ENCODE peak calls at places on chromosomes 16 and 17, in nine cellular contexts. One of them, this sample, is unnamed.

GRCh38 chr16:51818342-51818944 is 667.4 kb upstream of the SALL1 start:
- DNase-seq in spleen: no peak
- DNase-seq in stimulated activated effector memory CD8-positive, alpha-beta T cell treated with anti-CD3 and anti-CD28 coated beads, Interleukin-12 subunit alpha, Interleukin-12 subunit beta, amount 100 ng/mL, for 72 hours: no peak
- DNase-seq in fibroblast of mammary gland: peak
- DNase-seq in stimulated activated CD4-positive, alpha-beta T cell treated with anti-CD3 and anti-CD28 coated beads, TNF-alpha, amount 100 ng/mL, for 4 hours: no peak
- DNase-seq in amygdala: peak
- DNase-seq in stimulated activated CD8-positive, alpha-beta memory T cell treated with anti-CD3 and anti-CD28 coated beads, Interleukin-2, amount 100 ng/mL, for 1 hour: no peak
- DNase-seq in Right ventricle myocardium superior: peak
- DNase-seq in mucosa of gallbladder: peak
- DNase-seq in this sample: peak

GRCh38 chr17:27466748-27467375 is 10.6 kb downstream of the KSR1 start:
- DNase-seq in stimulated activated CD8-positive, alpha-beta memory T cell treated with anti-CD3 and anti-CD28 coated beads, Interleukin-2, amount 100 ng/mL, for 1 hour: no peak
- DNase-seq in amygdala: no peak
- DNase-seq in mucosa of gallbladder: no peak
- DNase-seq in Right ventricle myocardium superior: no peak
- DNase-seq in stimulated activated effector memory CD8-positive, alpha-beta T cell treated with anti-CD3 and anti-CD28 coated beads, Interleukin-12 subunit alpha, Interleukin-12 subunit beta, amount 100 ng/mL, for 72 hours: peak
- DNase-seq in spleen: no peak
- DNase-seq in stimulated activated CD4-positive, alpha-beta T cell treated with anti-CD3 and anti-CD28 coated beads, TNF-alpha, amount 100 ng/mL, for 4 hours: no peak
- DNase-seq in fibroblast of mammary gland: no peak
- DNase-seq in this sample: no peak

GRCh38 chr16:80938035-80938927 is 68.4 kb downstream of the CMC2 start:
- DNase-seq in stimulated activated CD4-positive, alpha-beta T cell treated with anti-CD3 and anti-CD28 coated beads, TNF-alpha, amount 100 ng/mL, for 4 hours: no peak
- DNase-seq in stimulated activated CD8-positive, alpha-beta memory T cell treated with anti-CD3 and anti-CD28 coated beads, Interleukin-2, amount 100 ng/mL, for 1 hour: no peak
- DNase-seq in fibroblast of mammary gland: peak
- DNase-seq in spleen: no peak
- DNase-seq in Right ventricle myocardium superior: no peak
- DNase-seq in mucosa of gallbladder: peak
- DNase-seq in amygdala: no peak
- DNase-seq in stimulated activated effector memory CD8-positive, alpha-beta T cell treated with anti-CD3 and anti-CD28 coated beads, Interleukin-12 subunit alpha, Interleukin-12 subunit beta, amount 100 ng/mL, for 72 hours: no peak
- DNase-seq in this sample: no peak

GRCh38 chr16:67164599-67165061 is at the start of gene HSF4:
- DNase-seq in spleen: peak
- DNase-seq in fibroblast of mammary gland: no peak
- DNase-seq in Right ventricle myocardium superior: peak
- DNase-seq in mucosa of gallbladder: no peak
- DNase-seq in stimulated activated CD8-positive, alpha-beta memory T cell treated with anti-CD3 and anti-CD28 coated beads, Interleukin-2, amount 100 ng/mL, for 1 hour: no peak
- DNase-seq in stimulated activated CD4-positive, alpha-beta T cell treated with anti-CD3 and anti-CD28 coated beads, TNF-alpha, amount 100 ng/mL, for 4 hours: no peak
- DNase-seq in stimulated activated effector memory CD8-positive, alpha-beta T cell treated with anti-CD3 and anti-CD28 coated beads, Interleukin-12 subunit alpha, Interleukin-12 subunit beta, amount 100 ng/mL, for 72 hours: no peak
- DNase-seq in amygdala: peak
- DNase-seq in this sample: peak

GRCh38 chr17:75649687-75650086 is 16.5 kb downstream of the SMIM5 start:
- DNase-seq in stimulated activated CD8-positive, alpha-beta memory T cell treated with anti-CD3 and anti-CD28 coated beads, Interleukin-2, amount 100 ng/mL, for 1 hour: no peak
- DNase-seq in stimulated activated CD4-positive, alpha-beta T cell treated with anti-CD3 and anti-CD28 coated beads, TNF-alpha, amount 100 ng/mL, for 4 hours: no peak
- DNase-seq in spleen: no peak
- DNase-seq in amygdala: no peak
- DNase-seq in Right ventricle myocardium superior: no peak
- DNase-seq in mucosa of gallbladder: no peak
- DNase-seq in fibroblast of mammary gland: no peak
- DNase-seq in stimulated activated effector memory CD8-positive, alpha-beta T cell treated with anti-CD3 and anti-CD28 coated beads, Interleukin-12 subunit alpha, Interleukin-12 subunit beta, amount 100 ng/mL, for 72 hours: no peak
- DNase-seq in this sample: no peak

GRCh38 chr17:44251062-44251461 is 16.9 kb downstream of the SLC4A1 start:
- DNase-seq in stimulated activated effector memory CD8-positive, alpha-beta T cell treated with anti-CD3 and anti-CD28 coated beads, Interleukin-12 subunit alpha, Interleukin-12 subunit beta, amount 100 ng/mL, for 72 hours: no peak
- DNase-seq in stimulated activated CD4-positive, alpha-beta T cell treated with anti-CD3 and anti-CD28 coated beads, TNF-alpha, amount 100 ng/mL, for 4 hours: no peak
- DNase-seq in Right ventricle myocardium superior: no peak
- DNase-seq in amygdala: no peak
- DNase-seq in spleen: no peak
- DNase-seq in fibroblast of mammary gland: no peak
- DNase-seq in mucosa of gallbladder: no peak
- DNase-seq in stimulated activated CD8-positive, alpha-beta memory T cell treated with anti-CD3 and anti-CD28 coated beads, Interleukin-2, amount 100 ng/mL, for 1 hour: no peak
- DNase-seq in this sample: no peak

GRCh38 chr17:40019140-40019991 is 4.1 kb downstream of the CSF3 start:
- DNase-seq in fibroblast of mammary gland: peak
- DNase-seq in mucosa of gallbladder: no peak
- DNase-seq in Right ventricle myocardium superior: peak
- DNase-seq in stimulated activated effector memory CD8-positive, alpha-beta T cell treated with anti-CD3 and anti-CD28 coated beads, Interleukin-12 subunit alpha, Interleukin-12 subunit beta, amount 100 ng/mL, for 72 hours: no peak
- DNase-seq in amygdala: no peak
- DNase-seq in stimulated activated CD8-positive, alpha-beta memory T cell treated with anti-CD3 and anti-CD28 coated beads, Interleukin-2, amount 100 ng/mL, for 1 hour: no peak
- DNase-seq in stimulated activated CD4-positive, alpha-beta T cell treated with anti-CD3 and anti-CD28 coated beads, TNF-alpha, amount 100 ng/mL, for 4 hours: no peak
- DNase-seq in spleen: no peak
- DNase-seq in this sample: no peak

GRCh38 chr17:50308666-50309065 is 34.4 kb downstream of the TMEM92 start:
- DNase-seq in stimulated activated effector memory CD8-positive, alpha-beta T cell treated with anti-CD3 and anti-CD28 coated beads, Interleukin-12 subunit alpha, Interleukin-12 subunit beta, amount 100 ng/mL, for 72 hours: no peak
- DNase-seq in amygdala: no peak
- DNase-seq in stimulated activated CD4-positive, alpha-beta T cell treated with anti-CD3 and anti-CD28 coated beads, TNF-alpha, amount 100 ng/mL, for 4 hours: no peak
- DNase-seq in fibroblast of mammary gland: no peak
- DNase-seq in spleen: no peak
- DNase-seq in stimulated activated CD8-positive, alpha-beta memory T cell treated with anti-CD3 and anti-CD28 coated beads, Interleukin-2, amount 100 ng/mL, for 1 hour: no peak
- DNase-seq in mucosa of gallbladder: no peak
- DNase-seq in Right ventricle myocardium superior: no peak
- DNase-seq in this sample: no peak

GRCh38 chr17:59277031-59277430 is 54.4 kb upstream of the YPEL2 start:
- DNase-seq in Right ventricle myocardium superior: no peak
- DNase-seq in spleen: no peak
- DNase-seq in fibroblast of mammary gland: no peak
- DNase-seq in stimulated activated CD8-positive, alpha-beta memory T cell treated with anti-CD3 and anti-CD28 coated beads, Interleukin-2, amount 100 ng/mL, for 1 hour: no peak
- DNase-seq in amygdala: no peak
- DNase-seq in stimulated activated CD4-positive, alpha-beta T cell treated with anti-CD3 and anti-CD28 coated beads, TNF-alpha, amount 100 ng/mL, for 4 hours: no peak
- DNase-seq in stimulated activated effector memory CD8-positive, alpha-beta T cell treated with anti-CD3 and anti-CD28 coated beads, Interleukin-12 subunit alpha, Interleukin-12 subunit beta, amount 100 ng/mL, for 72 hours: no peak
- DNase-seq in mucosa of gallbladder: no peak
- DNase-seq in this sample: no peak

GRCh38 chr17:67642488-67642887 is 75.2 kb upstream of the NOL11 start:
- DNase-seq in mucosa of gallbladder: no peak
- DNase-seq in stimulated activated CD4-positive, alpha-beta T cell treated with anti-CD3 and anti-CD28 coated beads, TNF-alpha, amount 100 ng/mL, for 4 hours: no peak
- DNase-seq in stimulated activated CD8-positive, alpha-beta memory T cell treated with anti-CD3 and anti-CD28 coated beads, Interleukin-2, amount 100 ng/mL, for 1 hour: no peak
- DNase-seq in amygdala: no peak
- DNase-seq in Right ventricle myocardium superior: no peak
- DNase-seq in stimulated activated effector memory CD8-positive, alpha-beta T cell treated with anti-CD3 and anti-CD28 coated beads, Interleukin-12 subunit alpha, Interleukin-12 subunit beta, amount 100 ng/mL, for 72 hours: no peak
- DNase-seq in spleen: no peak
- DNase-seq in fibroblast of mammary gland: no peak
- DNase-seq in this sample: no peak

GRCh38 chr16:54171855-54172537 is 114.6 kb downstream of the IRX3 start:
- DNase-seq in Right ventricle myocardium superior: no peak
- DNase-seq in fibroblast of mammary gland: peak
- DNase-seq in stimulated activated CD8-positive, alpha-beta memory T cell treated with anti-CD3 and anti-CD28 coated beads, Interleukin-2, amount 100 ng/mL, for 1 hour: no peak
- DNase-seq in mucosa of gallbladder: no peak
- DNase-seq in amygdala: no peak
- DNase-seq in stimulated activated CD4-positive, alpha-beta T cell treated with anti-CD3 and anti-CD28 coated beads, TNF-alpha, amount 100 ng/mL, for 4 hours: no peak
- DNase-seq in spleen: no peak
- DNase-seq in stimulated activated effector memory CD8-positive, alpha-beta T cell treated with anti-CD3 and anti-CD28 coated beads, Interleukin-12 subunit alpha, Interleukin-12 subunit beta, amount 100 ng/mL, for 72 hours: no peak
- DNase-seq in this sample: no peak

GRCh38 chr17:44217738-44218343 is 1.6 kb downstream of the UBTF start:
- DNase-seq in stimulated activated CD8-positive, alpha-beta memory T cell treated with anti-CD3 and anti-CD28 coated beads, Interleukin-2, amount 100 ng/mL, for 1 hour: no peak
- DNase-seq in Right ventricle myocardium superior: no peak
- DNase-seq in mucosa of gallbladder: no peak
- DNase-seq in spleen: peak
- DNase-seq in stimulated activated CD4-positive, alpha-beta T cell treated with anti-CD3 and anti-CD28 coated beads, TNF-alpha, amount 100 ng/mL, for 4 hours: no peak
- DNase-seq in amygdala: no peak
- DNase-seq in fibroblast of mammary gland: no peak
- DNase-seq in stimulated activated effector memory CD8-positive, alpha-beta T cell treated with anti-CD3 and anti-CD28 coated beads, Interleukin-12 subunit alpha, Interleukin-12 subunit beta, amount 100 ng/mL, for 72 hours: no peak
- DNase-seq in this sample: no peak

GRCh38 chr17:2173005-2173404 is 118.1 kb downstream of the HIC1 start:
- DNase-seq in stimulated activated CD8-positive, alpha-beta memory T cell treated with anti-CD3 and anti-CD28 coated beads, Interleukin-2, amount 100 ng/mL, for 1 hour: no peak
- DNase-seq in mucosa of gallbladder: no peak
- DNase-seq in spleen: no peak
- DNase-seq in stimulated activated CD4-positive, alpha-beta T cell treated with anti-CD3 and anti-CD28 coated beads, TNF-alpha, amount 100 ng/mL, for 4 hours: no peak
- DNase-seq in fibroblast of mammary gland: peak
- DNase-seq in stimulated activated effector memory CD8-positive, alpha-beta T cell treated with anti-CD3 and anti-CD28 coated beads, Interleukin-12 subunit alpha, Interleukin-12 subunit beta, amount 100 ng/mL, for 72 hours: no peak
- DNase-seq in Right ventricle myocardium superior: no peak
- DNase-seq in amygdala: no peak
- DNase-seq in this sample: no peak

GRCh38 chr16:84643180-84643583 is 5.1 kb upstream of the KLHL36 start:
- DNase-seq in stimulated activated effector memory CD8-positive, alpha-beta T cell treated with anti-CD3 and anti-CD28 coated beads, Interleukin-12 subunit alpha, Interleukin-12 subunit beta, amount 100 ng/mL, for 72 hours: no peak
- DNase-seq in mucosa of gallbladder: peak
- DNase-seq in stimulated activated CD8-positive, alpha-beta memory T cell treated with anti-CD3 and anti-CD28 coated beads, Interleukin-2, amount 100 ng/mL, for 1 hour: no peak
- DNase-seq in Right ventricle myocardium superior: peak
- DNase-seq in fibroblast of mammary gland: peak
- DNase-seq in stimulated activated CD4-positive, alpha-beta T cell treated with anti-CD3 and anti-CD28 coated beads, TNF-alpha, amount 100 ng/mL, for 4 hours: no peak
- DNase-seq in spleen: no peak
- DNase-seq in amygdala: no peak
- DNase-seq in this sample: no peak

GRCh38 chr17:48617515-48618365 is 2.6 kb upstream of the HOXB8 start:
- DNase-seq in amygdala: no peak
- DNase-seq in fibroblast of mammary gland: no peak
- DNase-seq in stimulated activated CD8-positive, alpha-beta memory T cell treated with anti-CD3 and anti-CD28 coated beads, Interleukin-2, amount 100 ng/mL, for 1 hour: no peak
- DNase-seq in stimulated activated CD4-positive, alpha-beta T cell treated with anti-CD3 and anti-CD28 coated beads, TNF-alpha, amount 100 ng/mL, for 4 hours: no peak
- DNase-seq in stimulated activated effector memory CD8-positive, alpha-beta T cell treated with anti-CD3 and anti-CD28 coated beads, Interleukin-12 subunit alpha, Interleukin-12 subunit beta, amount 100 ng/mL, for 72 hours: no peak
- DNase-seq in mucosa of gallbladder: no peak
- DNase-seq in spleen: no peak
- DNase-seq in Right ventricle myocardium superior: no peak
- DNase-seq in this sample: no peak

This sample was measured in head of caudate nucleus.